ENCODE peak calls at places on chromosomes 11 and 22, in ten cellular contexts. N is LHCN-M2; G is stimulated activated CD8-positive, alpha-beta memory T cell treated with anti-CD3 and anti-CD28 coated beads, Interleukin-15, amount 100 ng/mL, for 24 hours; A is H7; Z is fibroblast of villous mesenchyme; C is pons; B is right cardiac atrium; E is activated CD4-positive, alpha-beta T cell treated with anti-CD3 and anti-CD28 coated beads, Interleukin-2, amount 50 U/mL, for 24 hours; J is stimulated activated CD4-positive, alpha-beta T cell treated with anti-CD3 and anti-CD28 coated beads, Interleukin-1b, Interleukin-23, amount 100 ng/mL, for 24 hours; K is HEK293T. M is an unnamed sample.

GRCh38 chr11:113593698-113594308 is 112.3 kb downstream of the TMPRSS5 start:
- DNase-seq in G (no peak), J (no peak), A (no peak), B (no peak), E (no peak), Z (peak), N (no peak), C (peak), K (no peak), M (no peak)

GRCh38 chr22:30733081-30733680 is 38.5 kb downstream of the OSBP2 start:
- DNase-seq in B (no peak), E (no peak), J (no peak), C (no peak), N (peak), K (no peak), A (no peak), G (no peak), Z (no peak), M (no peak)

GRCh38 chr11:61529537-61530225 is 21.1 kb downstream of the LRRC10B start:
- DNase-seq in N (no peak), G (no peak), J (no peak), A (no peak), B (no peak), K (no peak), Z (peak), E (no peak), C (no peak), M (no peak)

GRCh38 chr11:70034740-70035365 is 43.3 kb upstream of the ANO1 start:
- DNase-seq in C (no peak), B (no peak), G (no peak), N (no peak), J (no peak), Z (no peak), A (no peak), E (no peak), K (no peak), M (no peak)

GRCh38 chr11:32333335-32333991 is 101.9 kb downstream of the WT1 start:
- DNase-seq in J (no peak), C (peak), Z (peak), A (peak), E (peak), B (peak), N (peak), G (no peak), K (no peak), M (no peak)

GRCh38 chr22:48568736-48569330 is 1258.8 kb downstream of the BRD1 start:
- DNase-seq in Z (no peak), K (no peak), A (no peak), N (no peak), C (peak), G (no peak), B (peak), J (no peak), E (no peak), M (no peak)

GRCh38 chr11:35237345-35237744 is 98.4 kb downstream of the CD44 start:
- DNase-seq in E (no peak), K (no peak), J (no peak), C (no peak), N (no peak), B (no peak), Z (no peak), A (no peak), G (no peak), M (no peak)

GRCh38 chr11:19403196-19403895 is 162.6 kb upstream of the E2F8 start:
- DNase-seq in C (no peak), N (no peak), E (no peak), Z (no peak), J (no peak), G (no peak), A (no peak), K (no peak), B (no peak), M (no peak)

GRCh38 chr22:44729391-44730012 is 22.9 kb upstream of the ARHGAP8 start:
- DNase-seq in B (peak), K (no peak), N (no peak), E (no peak), G (no peak), C (peak), Z (peak), J (no peak), A (peak), M (no peak)

GRCh38 chr11:84398017-84398626 is 1112.0 kb upstream of the CCDC90B start:
- DNase-seq in Z (peak), J (no peak), N (no peak), G (no peak), E (no peak), K (peak), A (peak), C (peak), B (no peak), M (no peak)

GRCh38 chr11:110432713-110433392 is 3.1 kb downstream of the FDX1 start:
- DNase-seq in Z (no peak), A (no peak), B (no peak), E (no peak), G (no peak), J (no peak), N (peak), K (no peak), C (no peak), M (no peak)

GRCh38 chr11:110196241-110196754 is 100.1 kb downstream of the RDX start:
- DNase-seq in J (no peak), C (no peak), A (no peak), K (no peak), G (no peak), B (no peak), E (no peak), Z (peak), N (peak), M (no peak)

GRCh38 chr11:69290791-69291190 is 3.2 kb upstream of the MYEOV start:
- DNase-seq in C (no peak), N (no peak), Z (no peak), A (no peak), G (no peak), B (no peak), J (no peak), K (no peak), E (no peak), M (no peak)

GRCh38 chr11:100833276-100833675 is 146.2 kb downstream of the ARHGAP42 start:
- DNase-seq in B (no peak), G (no peak), E (no peak), A (no peak), C (no peak), Z (no peak), N (no peak), K (no peak), J (no peak), M (no peak)

GRCh38 chr22:22073769-22074561 is 91.4 kb upstream of the TOP3B start:
- DNase-seq in A (no peak), E (no peak), N (no peak), C (no peak), Z (no peak), K (no peak), J (no peak), G (no peak), B (no peak), M (no peak)

GRCh38 chr22:44928711-44929347 is 81.0 kb downstream of the PHF21B start:
- DNase-seq in G (no peak), Z (no peak), E (no peak), C (no peak), K (no peak), B (no peak), A (no peak), N (no peak), J (no peak), M (no peak)

GRCh38 chr11:58628446-58628845 is 6.0 kb downstream of the CNTF start:
- DNase-seq in Z (no peak), C (no peak), A (no peak), J (no peak), B (peak), N (no peak), G (no peak), K (no peak), E (no peak), M (no peak)

GRCh38 chr11:117743121-117743815 is 53.7 kb downstream of the DSCAML1 start:
- DNase-seq in B (no peak), A (no peak), E (no peak), G (no peak), C (no peak), J (no peak), K (no peak), N (no peak), Z (no peak), M (no peak)

GRCh38 chr11:9982796-9983579 is 311.0 kb downstream of the SBF2 start:
- DNase-seq in J (no peak), E (no peak), Z (peak), K (no peak), A (no peak), C (no peak), N (peak), G (no peak), B (no peak), M (no peak)

GRCh38 chr11:104462346-104462745 is 298.4 kb upstream of the PDGFD start:
- DNase-seq in C (no peak), K (no peak), J (no peak), Z (peak), E (no peak), A (no peak), B (no peak), G (no peak), N (peak), M (no peak)

GRCh38 chr11:36131719-36132349 is 157.4 kb downstream of the COMMD9 start:
- DNase-seq in A (peak), K (peak), B (peak), C (peak), J (no peak), G (no peak), E (no peak), N (peak), Z (peak), M (no peak)

GRCh38 chr22:19120829-19121630 is 1.2 kb downstream of the DGCR2 start:
- DNase-seq in G (no peak), C (no peak), N (peak), E (no peak), A (peak), J (no peak), Z (peak), B (no peak), K (peak), M (no peak)

GRCh38 chr11:118618115-118618990 is 10.9 kb downstream of the PHLDB1 start:
- DNase-seq in B (peak), G (no peak), C (peak), J (no peak), E (no peak), A (no peak), Z (peak), K (no peak), N (peak), M (no peak)

GRCh38 chr11:32382339-32383049 is 52.8 kb downstream of the WT1 start:
- DNase-seq in N (peak), G (no peak), Z (peak), A (no peak), B (no peak), K (no peak), C (no peak), J (no peak), E (no peak), M (no peak)

GRCh38 chr11:2774173-2775082 is 74.6 kb upstream of the KCNQ1OT1 start:
- DNase-seq in A (no peak), E (no peak), K (no peak), C (no peak), Z (no peak), N (no peak), J (no peak), B (no peak), G (no peak), M (no peak)

GRCh38 chr11:27255447-27255828 is 107.6 kb downstream of the CCDC34 start:
- DNase-seq in K (no peak), C (no peak), N (peak), J (no peak), A (no peak), G (no peak), Z (peak), B (no peak), E (no peak), M (no peak)

GRCh38 chr22:45304971-45305370 is 4.8 kb upstream of the FAM118A start:
- DNase-seq in B (no peak), J (no peak), N (no peak), G (no peak), K (no peak), Z (no peak), A (no peak), E (no peak), C (no peak), M (no peak)

GRCh38 chr22:50341977-50342650 is 1.0 kb upstream of the PPP6R2 start:
- DNase-seq in C (peak), N (peak), B (peak), Z (peak), K (peak), E (peak), A (peak), G (peak), J (peak), M (peak)

GRCh38 chr22:32050678-32051515 is 7.8 kb downstream of the SLC5A1 start:
- DNase-seq in K (peak), J (peak), C (no peak), A (no peak), B (peak), G (no peak), Z (peak), E (peak), N (peak), M (peak)

GRCh38 chr11:62905286-62905685 is 15.9 kb downstream of the CHRM1 start:
- DNase-seq in B (no peak), N (no peak), Z (peak), J (no peak), K (no peak), E (no peak), A (no peak), C (peak), G (no peak), M (no peak)

GRCh38 chr22:19105867-19106802 is 16.1 kb downstream of the DGCR2 start:
- DNase-seq in N (no peak), Z (no peak), B (no peak), A (peak), C (no peak), E (no peak), K (peak), J (no peak), G (no peak), M (no peak)

GRCh38 chr11:78744202-78744601 is 169.5 kb upstream of the NARS2 start:
- DNase-seq in N (no peak), J (no peak), E (no peak), C (no peak), Z (no peak), K (no peak), B (no peak), G (no peak), A (no peak), M (no peak)

GRCh38 chr11:134949121-134949591 is 537.1 kb upstream of the B3GAT1 start:
- DNase-seq in A (no peak), G (no peak), N (peak), J (no peak), B (peak), Z (peak), E (no peak), C (no peak), K (no peak), M (no peak)

GRCh38 chr11:32090774-32091370 is at the start of gene RCN1:
- DNase-seq in G (peak), E (no peak), J (peak), K (peak), A (peak), B (peak), N (peak), C (no peak), Z (peak), M (no peak)

GRCh38 chr22:30922151-30922611 is 46.4 kb downstream of the MORC2 start:
- DNase-seq in C (peak), E (peak), K (no peak), N (no peak), J (peak), Z (peak), B (peak), G (peak), A (peak), M (no peak)

GRCh38 chr22:30031328-30031727 is 48.9 kb upstream of the HORMAD2 start:
- DNase-seq in G (no peak), B (no peak), C (no peak), K (no peak), J (no peak), A (no peak), Z (peak), E (no peak), N (no peak), M (no peak)

GRCh38 chr22:45254388-45254787 is 13.7 kb upstream of the KIAA0930 start:
- DNase-seq in N (no peak), A (no peak), G (no peak), J (no peak), K (no peak), E (no peak), C (no peak), B (no peak), Z (no peak), M (no peak)